ENCODE peak calls at places on chromosomes 2 and 18, in five cellular contexts. One of them, this sample, is unnamed.

GRCh38 chr2:109453596-109453995 is 160.2 kb downstream of the SEPTIN10 start:
- DNase-seq in GOT3: no peak
- DNase-seq in AML-193: no peak
- DNase-seq in sciatic nerve: peak
- DNase-seq in NCI-H1092: no peak
- DNase-seq in this sample: no peak

GRCh38 chr18:59311631-59312030 is 6.8 kb downstream of the CPLX4 start:
- DNase-seq in AML-193: no peak
- DNase-seq in sciatic nerve: no peak
- DNase-seq in GOT3: no peak
- DNase-seq in NCI-H1092: no peak
- DNase-seq in this sample: no peak

GRCh38 chr2:20563833-20564232 is 87.1 kb downstream of the HS1BP3 start:
- DNase-seq in NCI-H1092: no peak
- DNase-seq in sciatic nerve: no peak
- DNase-seq in GOT3: no peak
- DNase-seq in AML-193: no peak
- DNase-seq in this sample: peak

GRCh38 chr2:106735807-106736206 is 150.2 kb downstream of the ST6GAL2 start:
- DNase-seq in sciatic nerve: no peak
- DNase-seq in GOT3: no peak
- DNase-seq in NCI-H1092: no peak
- DNase-seq in AML-193: no peak
- DNase-seq in this sample: no peak

GRCh38 chr2:40287201-40287600 is 164.7 kb downstream of the SLC8A1 start:
- DNase-seq in sciatic nerve: no peak
- DNase-seq in NCI-H1092: peak
- DNase-seq in AML-193: no peak
- DNase-seq in GOT3: no peak
- DNase-seq in this sample: no peak

GRCh38 chr2:57465067-57465466 is 581.5 kb upstream of the VRK2 start:
- DNase-seq in AML-193: no peak
- DNase-seq in NCI-H1092: no peak
- DNase-seq in GOT3: no peak
- DNase-seq in sciatic nerve: no peak
- DNase-seq in this sample: no peak

GRCh38 chr2:16617282-16618266 is 48.1 kb downstream of the CYRIA start:
- DNase-seq in AML-193: peak
- DNase-seq in sciatic nerve: no peak
- DNase-seq in GOT3: no peak
- DNase-seq in NCI-H1092: no peak
- DNase-seq in this sample: peak

GRCh38 chr2:210686401-210686800 is 130.0 kb downstream of the CPS1 start:
- DNase-seq in NCI-H1092: no peak
- DNase-seq in sciatic nerve: no peak
- DNase-seq in GOT3: no peak
- DNase-seq in AML-193: no peak
- DNase-seq in this sample: no peak

GRCh38 chr18:35024965-35025364 is 16.2 kb upstream of the MAPRE2 start:
- DNase-seq in GOT3: no peak
- DNase-seq in NCI-H1092: no peak
- DNase-seq in AML-193: no peak
- DNase-seq in sciatic nerve: peak
- DNase-seq in this sample: peak

GRCh38 chr2:33021542-33022259 is 74.9 kb downstream of the LTBP1 start:
- DNase-seq in GOT3: no peak
- DNase-seq in sciatic nerve: no peak
- DNase-seq in NCI-H1092: no peak
- DNase-seq in AML-193: no peak
- DNase-seq in this sample: peak

GRCh38 chr2:96687266-96687665 is 44.7 kb downstream of the FER1L5 start:
- DNase-seq in NCI-H1092: no peak
- DNase-seq in AML-193: no peak
- DNase-seq in sciatic nerve: no peak
- DNase-seq in GOT3: no peak
- DNase-seq in this sample: no peak

GRCh38 chr2:190974629-190975361 is 39.2 kb downstream of the STAT1 start:
- DNase-seq in AML-193: no peak
- DNase-seq in GOT3: no peak
- DNase-seq in sciatic nerve: no peak
- DNase-seq in NCI-H1092: no peak
- DNase-seq in this sample: no peak

GRCh38 chr18:59448546-59448945 is 89.5 kb upstream of the LMAN1 start:
- DNase-seq in sciatic nerve: no peak
- DNase-seq in GOT3: no peak
- DNase-seq in AML-193: no peak
- DNase-seq in NCI-H1092: no peak
- DNase-seq in this sample: no peak

GRCh38 chr2:157480182-157480961 is 36.5 kb upstream of the CYTIP start:
- DNase-seq in sciatic nerve: peak
- DNase-seq in GOT3: peak
- DNase-seq in NCI-H1092: no peak
- DNase-seq in AML-193: peak
- DNase-seq in this sample: no peak

GRCh38 chr2:162509288-162509968 is 165.5 kb downstream of the GCA start:
- DNase-seq in AML-193: no peak
- DNase-seq in sciatic nerve: no peak
- DNase-seq in GOT3: no peak
- DNase-seq in NCI-H1092: no peak
- DNase-seq in this sample: no peak

GRCh38 chr2:133077259-133077822 is 407.3 kb upstream of the LYPD1 start:
- DNase-seq in AML-193: no peak
- DNase-seq in NCI-H1092: no peak
- DNase-seq in sciatic nerve: no peak
- DNase-seq in GOT3: no peak
- DNase-seq in this sample: no peak

GRCh38 chr2:3725458-3726250 is 22.3 kb downstream of the DCDC2C start:
- DNase-seq in sciatic nerve: no peak
- DNase-seq in AML-193: no peak
- DNase-seq in NCI-H1092: no peak
- DNase-seq in GOT3: no peak
- DNase-seq in this sample: no peak

GRCh38 chr18:60022671-60023276 is 123.0 kb downstream of the PMAIP1 start:
- DNase-seq in AML-193: no peak
- DNase-seq in NCI-H1092: no peak
- DNase-seq in GOT3: no peak
- DNase-seq in sciatic nerve: no peak
- DNase-seq in this sample: no peak

GRCh38 chr2:218369374-218369773 is 12.7 kb upstream of the SLC11A1 start:
- DNase-seq in AML-193: no peak
- DNase-seq in NCI-H1092: peak
- DNase-seq in GOT3: no peak
- DNase-seq in sciatic nerve: no peak
- DNase-seq in this sample: no peak

GRCh38 chr2:54374965-54375364 is 81.2 kb upstream of the SPTBN1 start:
- DNase-seq in GOT3: no peak
- DNase-seq in sciatic nerve: no peak
- DNase-seq in AML-193: no peak
- DNase-seq in NCI-H1092: no peak
- DNase-seq in this sample: no peak

GRCh38 chr2:60555794-60556161 is 2.3 kb upstream of the BCL11A start:
- DNase-seq in sciatic nerve: no peak
- DNase-seq in AML-193: no peak
- DNase-seq in GOT3: no peak
- DNase-seq in NCI-H1092: no peak
- DNase-seq in this sample: no peak

GRCh38 chr2:215332876-215333600 is 21.2 kb downstream of the ATIC start:
- DNase-seq in sciatic nerve: no peak
- DNase-seq in NCI-H1092: no peak
- DNase-seq in GOT3: no peak
- DNase-seq in AML-193: no peak
- DNase-seq in this sample: no peak

GRCh38 chr2:128324008-128324896 is 5.6 kb upstream of the HS6ST1 start:
- DNase-seq in AML-193: no peak
- DNase-seq in sciatic nerve: peak
- DNase-seq in GOT3: no peak
- DNase-seq in NCI-H1092: no peak
- DNase-seq in this sample: no peak

GRCh38 chr2:45332567-45332966 is 278.5 kb downstream of the SRBD1 start:
- DNase-seq in AML-193: no peak
- DNase-seq in sciatic nerve: no peak
- DNase-seq in GOT3: no peak
- DNase-seq in NCI-H1092: no peak
- DNase-seq in this sample: no peak

GRCh38 chr2:20052229-20052871 is 922 bp upstream of the LAPTM4A start:
- DNase-seq in NCI-H1092: no peak
- DNase-seq in sciatic nerve: no peak
- DNase-seq in AML-193: no peak
- DNase-seq in GOT3: no peak
- DNase-seq in this sample: no peak

GRCh38 chr2:97901862-97902261 is 93.9 kb downstream of the TMEM131 start:
- DNase-seq in AML-193: no peak
- DNase-seq in GOT3: no peak
- DNase-seq in sciatic nerve: no peak
- DNase-seq in NCI-H1092: no peak
- DNase-seq in this sample: no peak

GRCh38 chr2:85435986-85436835 is 17.7 kb downstream of the SH2D6 start:
- DNase-seq in sciatic nerve: peak
- DNase-seq in NCI-H1092: peak
- DNase-seq in GOT3: no peak
- DNase-seq in AML-193: no peak
- DNase-seq in this sample: no peak

GRCh38 chr2:151241224-151241623 is 20.4 kb downstream of the RBM43 start:
- DNase-seq in NCI-H1092: no peak
- DNase-seq in sciatic nerve: no peak
- DNase-seq in GOT3: no peak
- DNase-seq in AML-193: no peak
- DNase-seq in this sample: no peak

GRCh38 chr18:30361864-30362540 is 680.5 kb downstream of the DSC3 start:
- DNase-seq in AML-193: no peak
- DNase-seq in GOT3: no peak
- DNase-seq in NCI-H1092: no peak
- DNase-seq in sciatic nerve: no peak
- DNase-seq in this sample: no peak

GRCh38 chr2:100818003-100818605 is 1.8 kb upstream of the NPAS2 start:
- DNase-seq in sciatic nerve: peak
- DNase-seq in AML-193: no peak
- DNase-seq in NCI-H1092: no peak
- DNase-seq in GOT3: no peak
- DNase-seq in this sample: peak

GRCh38 chr18:32201936-32202335 is 12.1 kb downstream of the MEP1B start:
- DNase-seq in GOT3: no peak
- DNase-seq in sciatic nerve: no peak
- DNase-seq in AML-193: no peak
- DNase-seq in NCI-H1092: no peak
- DNase-seq in this sample: no peak

GRCh38 chr2:234512884-234513669 is 16.2 kb upstream of the ARL4C start:
- DNase-seq in GOT3: no peak
- DNase-seq in AML-193: no peak
- DNase-seq in sciatic nerve: no peak
- DNase-seq in NCI-H1092: peak
- DNase-seq in this sample: peak

GRCh38 chr2:79235135-79235534 is 75.6 kb upstream of the REG3A start:
- DNase-seq in sciatic nerve: no peak
- DNase-seq in AML-193: peak
- DNase-seq in GOT3: no peak
- DNase-seq in NCI-H1092: no peak
- DNase-seq in this sample: no peak

GRCh38 chr18:60549338-60549960 is 176.9 kb upstream of the MC4R start:
- DNase-seq in NCI-H1092: peak
- DNase-seq in GOT3: no peak
- DNase-seq in AML-193: peak
- DNase-seq in sciatic nerve: no peak
- DNase-seq in this sample: peak

GRCh38 chr2:237614151-237614720 is 13.2 kb upstream of the LRRFIP1 start:
- DNase-seq in GOT3: no peak
- DNase-seq in AML-193: peak
- DNase-seq in sciatic nerve: peak
- DNase-seq in NCI-H1092: no peak
- DNase-seq in this sample: peak